ENCODE peak calls at places on chromosomes 13 and 19, in nine cellular contexts. T is GM23338, G is spleen, S is transverse colon, P is colonic mucosa, U is mammary epithelial cell, F is fibroblast of mammary gland, Z is IMR-90, E is thyroid gland. R is an unnamed sample.

GRCh38 chr19:14686411-14686810 is 3.4 kb upstream of the ZNF333 start:
- DNase-seq in T (peak), G (no peak), S (peak), P (no peak), U (peak), F (peak), Z (peak), E (no peak), R (peak)

GRCh38 chr13:55190996-55191395 is 1949.7 kb upstream of the PRR20A start:
- DNase-seq in T (no peak), G (no peak), S (no peak), P (no peak), U (no peak), F (no peak), Z (no peak), E (no peak), R (no peak)

GRCh38 chr13:98173431-98173921 is 3.6 kb downstream of the RNF113B start:
- DNase-seq in T (peak), G (no peak), S (peak), P (no peak), U (peak), F (peak), Z (peak), E (peak), R (peak)

GRCh38 chr13:22592515-22592914 is 588.3 kb upstream of the SGCG start:
- DNase-seq in T (no peak), G (no peak), S (no peak), P (no peak), U (no peak), F (peak), Z (peak), E (no peak), R (no peak)

GRCh38 chr19:50648659-50649058 is 586 bp upstream of the C19orf81 start:
- DNase-seq in T (peak), G (no peak), S (no peak), P (no peak), U (no peak), F (no peak), Z (no peak), E (no peak), R (no peak)

GRCh38 chr13:79374578-79374977 is 31.5 kb downstream of the RBM26 start:
- DNase-seq in T (no peak), G (no peak), S (no peak), P (no peak), U (no peak), F (no peak), Z (no peak), E (no peak), R (no peak)

GRCh38 chr13:92572190-92572589 is 654.4 kb upstream of the GPC6 start:
- DNase-seq in T (no peak), G (no peak), S (no peak), P (no peak), U (no peak), F (no peak), Z (no peak), E (no peak), R (no peak)

GRCh38 chr19:2477732-2478191 is 1.8 kb downstream of the GADD45B start:
- DNase-seq in T (no peak), G (peak), S (peak), P (peak), U (no peak), F (peak), Z (peak), E (peak), R (peak)

GRCh38 chr19:19447536-19448237 is 42.2 kb downstream of the GATAD2A start:
- DNase-seq in T (no peak), G (no peak), S (no peak), P (no peak), U (no peak), F (peak), Z (peak), E (no peak), R (no peak)

GRCh38 chr19:40750035-40750284 is 317 bp downstream of the ACTMAP start:
- DNase-seq in T (no peak), G (no peak), S (no peak), P (no peak), U (peak), F (no peak), Z (no peak), E (no peak), R (no peak)

GRCh38 chr13:51978836-51979556 is 32.3 kb downstream of the ATP7B start:
- DNase-seq in T (no peak), G (no peak), S (peak), P (peak), U (no peak), F (peak), Z (no peak), E (no peak), R (no peak)

GRCh38 chr13:20044086-20044485 is 85.6 kb downstream of the ZMYM2 start:
- DNase-seq in T (no peak), G (no peak), S (no peak), P (no peak), U (no peak), F (no peak), Z (no peak), E (peak), R (no peak)

GRCh38 chr13:100490692-100491091 is 97.9 kb downstream of the GGACT start:
- DNase-seq in T (peak), G (no peak), S (no peak), P (no peak), U (no peak), F (no peak), Z (no peak), E (peak), R (no peak)

GRCh38 chr19:9793051-9793591 is 24.6 kb upstream of the ZNF846 start:
- DNase-seq in T (peak), G (no peak), S (peak), P (peak), U (peak), F (peak), Z (peak), E (peak), R (peak)

GRCh38 chr19:7550987-7551761 is 15.7 kb downstream of the PNPLA6 start:
- DNase-seq in T (peak), G (no peak), S (peak), P (peak), U (peak), F (peak), Z (peak), E (peak), R (peak)

GRCh38 chr19:17081672-17082630 is 6.4 kb downstream of the MYO9B start:
- DNase-seq in T (no peak), G (peak), S (no peak), P (no peak), U (no peak), F (no peak), Z (no peak), E (no peak), R (peak)

GRCh38 chr13:75347457-75347856 is 134.5 kb downstream of the TBC1D4 start:
- DNase-seq in T (no peak), G (no peak), S (no peak), P (no peak), U (no peak), F (no peak), Z (no peak), E (no peak), R (no peak)

GRCh38 chr13:106405731-106406130 is 129.7 kb downstream of the EFNB2 start:
- DNase-seq in T (no peak), G (no peak), S (no peak), P (no peak), U (no peak), F (no peak), Z (no peak), E (no peak), R (no peak)

GRCh38 chr19:13557756-13558398 is 51.6 kb upstream of the CACNA1A start:
- DNase-seq in T (peak), G (no peak), S (peak), P (peak), U (peak), F (no peak), Z (no peak), E (no peak), R (no peak)
- TF ChIP-seq CTCF in T (no peak), G (no peak), S (no peak), P (no peak), U (no peak), F (no peak), Z (no peak), E (no peak), R (no peak)

GRCh38 chr19:42529248-42529764 is 1.0 kb upstream of the CEACAM1 start:
- DNase-seq in T (peak), G (peak), S (peak), P (peak), U (peak), F (peak), Z (peak), E (peak), R (peak)
- H3K4me3 ChIP-seq in T (no peak), G (no peak), S (no peak), P (peak), U (no peak), F (no peak), Z (no peak), E (no peak), R (no peak)

GRCh38 chr19:1222394-1222793 is 15.4 kb downstream of the CBARP start:
- DNase-seq in T (no peak), G (no peak), S (no peak), P (no peak), U (no peak), F (no peak), Z (no peak), E (no peak), R (no peak)
- TF ChIP-seq CTCF in T (no peak), G (no peak), S (no peak), P (no peak), U (no peak), F (no peak), Z (peak), E (no peak), R (peak)

DNA sequence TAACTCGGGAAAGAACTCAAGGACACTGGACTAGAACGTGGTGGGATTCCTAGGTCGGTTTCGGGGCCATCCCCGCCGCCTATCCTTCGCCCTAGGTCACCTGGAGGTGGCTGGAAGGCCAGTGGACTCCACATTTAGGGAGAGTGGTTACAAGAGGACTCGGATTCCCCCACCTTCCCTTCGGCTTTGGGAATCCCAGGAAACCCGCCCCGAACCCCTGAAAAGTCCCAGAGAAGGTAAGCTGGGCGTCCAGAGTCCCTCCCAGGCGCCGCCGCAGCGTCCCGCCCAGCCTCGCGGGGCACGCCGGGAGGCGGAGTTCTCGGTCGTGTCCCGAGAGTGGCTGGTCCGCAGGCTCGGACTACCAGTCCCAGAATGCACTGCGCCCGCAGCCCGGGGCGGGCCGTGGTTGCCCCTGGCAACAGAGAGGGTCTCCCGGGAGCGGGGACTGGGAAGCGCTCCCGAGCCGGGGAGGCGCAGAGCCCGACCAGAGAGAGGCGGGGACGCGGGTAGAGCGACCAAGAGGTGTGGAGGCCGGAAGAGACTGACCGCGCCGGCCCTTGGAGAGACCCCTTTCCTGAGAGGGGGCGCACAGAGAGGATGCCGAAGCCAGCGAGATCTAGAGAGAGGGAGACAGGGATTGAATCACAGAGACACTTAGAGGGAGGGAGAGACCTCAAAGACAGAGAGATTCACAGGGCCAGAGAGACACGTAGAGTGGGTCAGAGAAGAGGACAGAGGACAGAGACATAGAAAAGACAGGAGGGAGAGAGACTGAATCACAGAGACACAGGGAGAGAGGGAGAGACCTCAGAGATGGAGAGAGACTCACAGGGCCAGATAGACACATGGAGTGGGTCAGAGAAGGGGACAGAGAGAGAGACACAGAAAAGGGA is 2.6 kb upstream of the PRKCG start:
- DNase-seq in T (peak), G (peak), S (peak), P (peak), U (peak), F (peak), Z (peak), E (peak), R (peak)
- H3K4me3 ChIP-seq in T (peak), G (peak), S (peak), P (peak), U (peak), F (peak), Z (peak), E (peak), R (peak)

DNA sequence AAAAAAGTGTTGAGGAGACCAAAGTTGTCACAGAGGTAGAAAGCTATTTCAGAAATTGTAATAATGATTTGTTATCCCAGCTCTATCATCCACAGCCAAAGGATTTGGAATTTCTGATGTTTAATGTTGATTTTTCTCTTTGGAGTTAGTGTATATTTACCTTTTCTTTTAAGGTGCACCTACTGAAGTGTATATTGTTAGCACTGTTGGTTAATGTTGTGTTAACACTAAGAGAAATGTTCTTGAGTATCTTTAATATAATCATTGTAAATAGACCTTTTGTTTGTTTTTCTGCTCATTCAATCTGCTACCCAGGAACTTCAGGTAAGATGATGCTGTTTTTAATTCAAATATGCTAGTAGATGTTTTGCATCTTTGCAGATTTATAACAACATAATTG is 57.5 kb downstream of the ZAR1L start:
- DNase-seq in T (no peak), G (no peak), S (no peak), P (no peak), U (no peak), F (no peak), Z (no peak), E (no peak), R (no peak)
- TF ChIP-seq CTCF in T (no peak), G (no peak), S (no peak), P (no peak), U (no peak), F (no peak), Z (no peak), E (no peak), R (no peak)

DNA sequence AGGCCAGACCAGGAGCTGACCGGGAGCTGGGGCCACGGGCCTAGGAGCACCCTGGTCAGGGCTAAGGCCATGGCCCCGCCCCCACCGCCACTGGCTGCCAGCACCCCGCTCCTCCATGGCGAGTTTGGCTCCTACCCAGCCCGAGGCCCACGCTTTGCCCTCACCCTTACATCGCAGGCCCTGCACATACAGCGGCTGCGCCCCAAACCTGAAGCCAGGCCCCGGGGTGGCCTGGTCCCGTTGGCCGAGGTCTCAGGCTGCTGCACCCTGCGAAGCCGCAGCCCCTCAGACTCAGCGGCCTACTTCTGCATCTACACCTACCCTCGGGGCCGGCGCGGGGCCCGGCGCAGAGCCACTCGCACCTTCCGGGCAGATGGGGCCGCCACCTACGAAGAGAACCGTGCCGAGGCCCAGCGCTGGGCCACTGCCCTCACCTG is 6.6 kb downstream of the SPHK2 start:
- DNase-seq in T (no peak), G (peak), S (peak), P (peak), U (no peak), F (no peak), Z (no peak), E (no peak), R (no peak)
- H3K4me3 ChIP-seq in T (no peak), G (no peak), S (peak), P (no peak), U (no peak), F (no peak), Z (no peak), E (no peak), R (no peak)